ENCODE peak calls at places on chromosome 15, in eight cellular contexts. J, R, W, T, O, S, G and I are unnamed samples.

GRCh38 chr15:44009056-44009455 is 182.3 kb downstream of the WDR76 start:
- DNase-seq in W (no peak), O (no peak), T (peak; percentile 94), R (no peak), G (no peak), J (peak; percentile 77), S (no peak), I (no peak)

GRCh38 chr15:99909914-99910313 is 176.7 kb upstream of the LYSMD4 start:
- DNase-seq in J (peak; percentile 40), O (no peak), W (no peak), T (no peak), S (no peak), R (no peak), G (no peak), I (no peak)

GRCh38 chr15:85582076-85582718 is 201.8 kb downstream of the AKAP13 start:
- DNase-seq in W (no peak), O (peak; percentile 35), G (no peak), T (peak; percentile 71), R (peak; percentile 41), J (no peak), S (no peak), I (peak; percentile 39)

GRCh38 chr15:100082761-100083402 is 258.9 kb downstream of the ADAMTS17 start:
- DNase-seq in O (no peak), T (no peak), R (no peak), G (no peak), S (no peak), W (no peak), J (no peak), I (no peak)

GRCh38 chr15:85379403-85380131 is 836 bp upstream of the AKAP13 start:
- DNase-seq in R (peak; percentile 39), T (no peak), O (no peak), S (no peak), W (peak; percentile 50), J (peak; percentile 42), G (no peak), I (peak; percentile 30)

GRCh38 chr15:41806291-41807181 is 21.4 kb upstream of the JMJD7 start:
- DNase-seq in G (peak; percentile 34), O (no peak), T (peak; percentile 44), S (no peak), J (peak; percentile 27), R (no peak), W (peak; percentile 17), I (no peak)

GRCh38 chr15:74641151-74641550 is 25.5 kb downstream of the CLK3 start:
- DNase-seq in G (no peak), S (no peak), R (no peak), T (no peak), W (no peak), O (no peak), J (no peak), I (no peak)

GRCh38 chr15:65917936-65918335 is 48.6 kb downstream of the RAB11A start:
- DNase-seq in T (no peak), R (no peak), W (no peak), J (no peak), G (no peak), O (no peak), S (no peak), I (no peak)

GRCh38 chr15:51726302-51727073 is 11.0 kb downstream of the LYSMD2 start:
- DNase-seq in T (peak; percentile 93), O (no peak), R (peak; percentile 60), G (peak; percentile 43), W (no peak), J (peak; percentile 83), S (no peak), I (no peak)

GRCh38 chr15:63630036-63630751 is 33.0 kb downstream of the FBXL22 start:
- DNase-seq in T (peak; percentile 59), W (no peak), G (no peak), O (no peak), R (no peak), S (no peak), J (no peak), I (no peak)

GRCh38 chr15:95097366-95097765 is 866.0 kb downstream of the MCTP2 start:
- DNase-seq in S (no peak), T (no peak), W (no peak), R (no peak), O (no peak), J (no peak), G (no peak), I (no peak)

GRCh38 chr15:88375234-88375926 is 91.8 kb downstream of the MRPL46 start:
- DNase-seq in W (no peak), R (no peak), S (no peak), O (no peak), G (no peak), J (peak; percentile 64), T (no peak), I (no peak)

GRCh38 chr15:78979456-78980320 is 34.8 kb upstream of the CTSH start:
- DNase-seq in W (no peak), R (peak; percentile 79), G (peak; percentile 29), O (peak; percentile 30), T (peak; percentile 92), S (peak; percentile 13), J (peak; percentile 63), I (peak; percentile 2)

GRCh38 chr15:74838117-74838516 is 4.8 kb downstream of the ULK3 start:
- DNase-seq in S (no peak), O (no peak), W (no peak), R (no peak), G (no peak), T (no peak), J (no peak), I (no peak)

GRCh38 chr15:53448215-53449001 is 311.1 kb downstream of the WDR72 start:
- DNase-seq in R (no peak), J (no peak), T (no peak), O (no peak), G (no peak), W (no peak), S (no peak), I (no peak)

GRCh38 chr15:31275331-31276262 is 51.0 kb upstream of the KLF13 start:
- DNase-seq in O (no peak), G (no peak), T (no peak), S (no peak), W (no peak), R (no peak), J (no peak), I (no peak)

GRCh38 chr15:34318277-34319079 is 19.1 kb downstream of the SLC12A6 start:
- DNase-seq in G (peak; percentile 51), T (peak; percentile 71), W (no peak), O (peak; percentile 26), J (peak; percentile 38), R (peak; percentile 50), S (no peak), I (no peak)

GRCh38 chr15:52362497-52362896 is 66.9 kb upstream of the MYO5C start:
- DNase-seq in J (peak; percentile 49), S (no peak), O (no peak), R (no peak), W (no peak), G (no peak), T (peak; percentile 54), I (no peak)

GRCh38 chr15:92617197-92618037 is 38.2 kb downstream of the FAM174B start:
- DNase-seq in W (no peak), G (peak; percentile 74), O (no peak), R (no peak), T (peak; percentile 91), S (no peak), J (peak; percentile 37), I (no peak)

GRCh38 chr15:68774521-68775293 is 46.0 kb downstream of the ANP32A start:
- DNase-seq in G (peak; percentile 47), R (no peak), T (no peak), J (no peak), O (no peak), W (no peak), S (no peak), I (no peak)